ENCODE peak calls at places on chromosomes 12 and 14, in six cellular contexts. One of them, this sample, is unnamed.

GRCh38 chr12:19965196-19966038 is 402.9 kb upstream of the PDE3A start:
- DNase-seq in CD8-positive, alpha-beta memory T cell: no peak
- DNase-seq in NT2/D1: no peak
- DNase-seq in sigmoid colon: no peak
- DNase-seq in fibroblast of lung: peak; percentile 43
- DNase-seq in breast epithelium: no peak
- DNase-seq in this sample: no peak

GRCh38 chr14:64762044-64763034 is 58.1 kb downstream of the PLEKHG3 start:
- DNase-seq in CD8-positive, alpha-beta memory T cell: peak; percentile 45
- DNase-seq in NT2/D1: no peak
- DNase-seq in sigmoid colon: peak; percentile 93
- DNase-seq in fibroblast of lung: peak; percentile 93
- DNase-seq in breast epithelium: peak; percentile 43
- DNase-seq in this sample: peak; percentile 85

GRCh38 chr12:53227341-53227740 is 4.7 kb downstream of the RARG start:
- DNase-seq in CD8-positive, alpha-beta memory T cell: no peak
- DNase-seq in NT2/D1: no peak
- DNase-seq in sigmoid colon: no peak
- DNase-seq in fibroblast of lung: no peak
- DNase-seq in breast epithelium: no peak
- DNase-seq in this sample: no peak

GRCh38 chr14:61640158-61640833 is 55.0 kb upstream of the HIF1A start:
- DNase-seq in CD8-positive, alpha-beta memory T cell: no peak
- DNase-seq in NT2/D1: no peak
- DNase-seq in sigmoid colon: no peak
- DNase-seq in fibroblast of lung: no peak
- DNase-seq in breast epithelium: no peak
- DNase-seq in this sample: no peak

GRCh38 chr12:9646794-9647622 is 22.5 kb upstream of the CLEC2D start:
- DNase-seq in CD8-positive, alpha-beta memory T cell: no peak
- DNase-seq in NT2/D1: peak; percentile 51
- DNase-seq in sigmoid colon: no peak
- DNase-seq in fibroblast of lung: peak; percentile 64
- DNase-seq in breast epithelium: no peak
- DNase-seq in this sample: no peak

GRCh38 chr14:32813401-32813800 is 125.3 kb upstream of the NPAS3 start:
- DNase-seq in CD8-positive, alpha-beta memory T cell: no peak
- DNase-seq in NT2/D1: peak; percentile 30
- DNase-seq in sigmoid colon: no peak
- DNase-seq in fibroblast of lung: peak; percentile 71
- DNase-seq in breast epithelium: no peak
- DNase-seq in this sample: no peak

GRCh38 chr12:110279561-110279960 is 1.5 kb upstream of the ATP2A2 start:
- DNase-seq in CD8-positive, alpha-beta memory T cell: no peak
- DNase-seq in NT2/D1: no peak
- DNase-seq in sigmoid colon: no peak
- DNase-seq in fibroblast of lung: no peak
- DNase-seq in breast epithelium: no peak
- DNase-seq in this sample: no peak

GRCh38 chr14:34650786-34651584 is 21.0 kb upstream of the SNX6 start:
- DNase-seq in CD8-positive, alpha-beta memory T cell: no peak
- DNase-seq in NT2/D1: no peak
- DNase-seq in sigmoid colon: no peak
- DNase-seq in fibroblast of lung: peak; percentile 100
- DNase-seq in breast epithelium: no peak
- DNase-seq in this sample: peak; percentile 76

GRCh38 chr12:95837240-95838038 is 21.3 kb upstream of the SNRPF start:
- DNase-seq in CD8-positive, alpha-beta memory T cell: no peak
- DNase-seq in NT2/D1: no peak
- DNase-seq in sigmoid colon: no peak
- DNase-seq in fibroblast of lung: no peak
- DNase-seq in breast epithelium: no peak
- DNase-seq in this sample: no peak

GRCh38 chr12:24491968-24492367 is 456.9 kb downstream of the BCAT1 start:
- DNase-seq in CD8-positive, alpha-beta memory T cell: no peak
- DNase-seq in NT2/D1: no peak
- DNase-seq in sigmoid colon: no peak
- DNase-seq in fibroblast of lung: no peak
- DNase-seq in breast epithelium: no peak
- DNase-seq in this sample: no peak

GRCh38 chr14:45135181-45135580 is 549 bp upstream of the FANCM start:
- DNase-seq in CD8-positive, alpha-beta memory T cell: no peak
- DNase-seq in NT2/D1: no peak
- DNase-seq in sigmoid colon: no peak
- DNase-seq in fibroblast of lung: peak; percentile 57
- DNase-seq in breast epithelium: no peak
- DNase-seq in this sample: no peak

GRCh38 chr12:123941000-123941399 is 31.6 kb downstream of the CCDC92 start:
- DNase-seq in CD8-positive, alpha-beta memory T cell: no peak
- DNase-seq in NT2/D1: no peak
- DNase-seq in sigmoid colon: no peak
- DNase-seq in fibroblast of lung: no peak
- DNase-seq in breast epithelium: no peak
- DNase-seq in this sample: no peak

GRCh38 chr12:94769040-94769420 is 118.7 kb upstream of the TMCC3 start:
- DNase-seq in CD8-positive, alpha-beta memory T cell: no peak
- DNase-seq in NT2/D1: no peak
- DNase-seq in sigmoid colon: no peak
- DNase-seq in fibroblast of lung: no peak
- DNase-seq in breast epithelium: no peak
- DNase-seq in this sample: no peak

GRCh38 chr14:89391123-89391522 is 25.9 kb downstream of the FOXN3 start:
- DNase-seq in CD8-positive, alpha-beta memory T cell: no peak
- DNase-seq in NT2/D1: no peak
- DNase-seq in sigmoid colon: peak; percentile 4
- DNase-seq in fibroblast of lung: peak; percentile 39
- DNase-seq in breast epithelium: no peak
- DNase-seq in this sample: no peak
- H3K4me1 ChIP-seq in CD8-positive, alpha-beta memory T cell: peaks cover 5% of the 10 kb centered on the region
- H3K4me1 ChIP-seq in NT2/D1: peaks cover 3% of the 10 kb centered on the region
- H3K4me1 ChIP-seq in sigmoid colon: peaks cover 77% of the 10 kb centered on the region
- H3K4me1 ChIP-seq in fibroblast of lung: no peaks in the 10 kb centered on the region
- H3K4me1 ChIP-seq in breast epithelium: no peaks in the 10 kb centered on the region
- H3K4me1 ChIP-seq in this sample: peaks cover 28% of the 10 kb centered on the region

DNA sequence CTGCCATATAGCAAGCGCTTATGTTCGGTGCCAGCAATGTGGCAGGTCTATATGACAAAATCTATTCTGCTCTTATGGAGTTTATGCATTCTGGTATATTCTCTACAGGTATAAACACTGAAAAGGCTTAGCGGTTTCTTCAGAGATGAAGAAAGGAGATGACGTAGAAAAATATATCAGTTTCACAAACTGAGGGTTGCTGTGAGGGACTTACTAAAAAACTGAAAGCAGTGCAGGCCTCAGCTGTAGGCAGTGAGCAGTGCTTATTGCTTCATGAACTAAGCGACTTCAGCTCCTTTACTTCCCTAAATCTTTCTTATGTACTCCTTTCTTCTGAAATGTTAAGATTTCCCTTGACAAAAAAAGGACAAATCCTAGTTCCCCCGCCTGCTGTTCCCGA is 4.5 kb downstream of the DDX47 start:
- DNase-seq in CD8-positive, alpha-beta memory T cell: no peak
- DNase-seq in NT2/D1: no peak
- DNase-seq in sigmoid colon: no peak
- DNase-seq in fibroblast of lung: no peak
- DNase-seq in breast epithelium: no peak
- DNase-seq in this sample: no peak
- H3K4me1 ChIP-seq in CD8-positive, alpha-beta memory T cell: peaks cover 34% of the 10 kb centered on the region
- H3K4me1 ChIP-seq in NT2/D1: no peaks in the 10 kb centered on the region
- H3K4me1 ChIP-seq in sigmoid colon: peaks cover 55% of the 10 kb centered on the region
- H3K4me1 ChIP-seq in fibroblast of lung: peaks cover 17% of the 10 kb centered on the region
- H3K4me1 ChIP-seq in breast epithelium: peaks cover 10% of the 10 kb centered on the region
- H3K4me1 ChIP-seq in this sample: peaks cover 17% of the 10 kb centered on the region

GRCh38 chr14:101966742-101967141 is 2.4 kb downstream of the DYNC1H1 start:
- DNase-seq in CD8-positive, alpha-beta memory T cell: no peak
- DNase-seq in NT2/D1: no peak
- DNase-seq in sigmoid colon: no peak
- DNase-seq in fibroblast of lung: no peak
- DNase-seq in breast epithelium: no peak
- DNase-seq in this sample: no peak

GRCh38 chr14:101969480-101969879 is 5.1 kb downstream of the DYNC1H1 start:
- DNase-seq in CD8-positive, alpha-beta memory T cell: no peak
- DNase-seq in NT2/D1: no peak
- DNase-seq in sigmoid colon: no peak
- DNase-seq in fibroblast of lung: no peak
- DNase-seq in breast epithelium: no peak
- DNase-seq in this sample: no peak

GRCh38 chr14:101970830-101971400 is 6.5 kb downstream of the DYNC1H1 start:
- DNase-seq in CD8-positive, alpha-beta memory T cell: no peak
- DNase-seq in NT2/D1: no peak
- DNase-seq in sigmoid colon: no peak
- DNase-seq in fibroblast of lung: no peak
- DNase-seq in breast epithelium: no peak
- DNase-seq in this sample: no peak

GRCh38 chr14:101965796-101966718 is 1.7 kb downstream of the DYNC1H1 start:
- DNase-seq in CD8-positive, alpha-beta memory T cell: no peak
- DNase-seq in NT2/D1: no peak
- DNase-seq in sigmoid colon: no peak
- DNase-seq in fibroblast of lung: peak; percentile 32
- DNase-seq in breast epithelium: no peak
- DNase-seq in this sample: no peak

DNA sequence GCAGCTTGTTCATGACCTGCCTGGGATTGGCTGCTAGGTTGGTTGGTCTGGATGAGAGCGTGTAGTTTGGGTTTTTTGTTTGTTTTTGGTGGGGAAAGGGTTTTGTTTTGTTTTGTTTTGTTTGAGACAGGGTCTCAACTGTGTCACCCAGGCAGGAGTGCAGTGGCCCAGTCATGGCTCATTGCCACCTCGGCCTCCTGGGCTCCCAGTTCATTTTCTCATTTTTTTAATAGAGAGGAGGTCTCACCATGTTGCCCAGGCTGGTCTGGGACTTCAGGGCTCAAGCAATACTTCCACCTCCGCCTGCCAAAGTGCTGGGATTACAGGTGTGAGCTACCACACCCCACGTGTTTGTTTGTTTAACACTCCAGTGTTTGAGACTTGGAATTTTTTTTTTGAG is 3.8 kb downstream of the DYNC1H1 start:
- DNase-seq in CD8-positive, alpha-beta memory T cell: no peak
- DNase-seq in NT2/D1: no peak
- DNase-seq in sigmoid colon: no peak
- DNase-seq in fibroblast of lung: no peak
- DNase-seq in breast epithelium: no peak
- DNase-seq in this sample: no peak
- H3K4me1 ChIP-seq in CD8-positive, alpha-beta memory T cell: peaks cover 43% of the 10 kb centered on the region
- H3K4me1 ChIP-seq in NT2/D1: no peaks in the 10 kb centered on the region
- H3K4me1 ChIP-seq in sigmoid colon: peaks cover 64% of the 10 kb centered on the region
- H3K4me1 ChIP-seq in fibroblast of lung: peaks cover 18% of the 10 kb centered on the region
- H3K4me1 ChIP-seq in breast epithelium: no peaks in the 10 kb centered on the region
- H3K4me1 ChIP-seq in this sample: peaks cover 9% of the 10 kb centered on the region

GRCh38 chr12:4813741-4814140 is 93.5 kb downstream of the GALNT8 start:
- DNase-seq in CD8-positive, alpha-beta memory T cell: no peak
- DNase-seq in NT2/D1: no peak
- DNase-seq in sigmoid colon: no peak
- DNase-seq in fibroblast of lung: no peak
- DNase-seq in breast epithelium: no peak
- DNase-seq in this sample: no peak
- H3K4me1 ChIP-seq in CD8-positive, alpha-beta memory T cell: peaks cover 17% of the 10 kb centered on the region
- H3K4me1 ChIP-seq in NT2/D1: peaks cover 27% of the 10 kb centered on the region
- H3K4me1 ChIP-seq in sigmoid colon: peaks cover 22% of the 10 kb centered on the region
- H3K4me1 ChIP-seq in fibroblast of lung: no peaks in the 10 kb centered on the region
- H3K4me1 ChIP-seq in breast epithelium: peaks cover 4% of the 10 kb centered on the region
- H3K4me1 ChIP-seq in this sample: peaks cover 3% of the 10 kb centered on the region